ENCODE peak calls at places on chromosomes 6 and 20, in four cellular contexts. W, P, J and Y are unnamed samples.

GRCh38 chr20:8996817-8997512 is 71.9 kb upstream of the PLCB4 start:
- DNase-seq in J (no peak), P (no peak), W (no peak), Y (no peak)

GRCh38 chr20:2144850-2145249 is 43.2 kb downstream of the STK35 start:
- DNase-seq in W (no peak), J (no peak), P (no peak), Y (no peak)

GRCh38 chr6:14035448-14035847 is 82.1 kb upstream of the CD83 start:
- DNase-seq in P (no peak), J (no peak), W (no peak), Y (no peak)

GRCh38 chr6:159169193-159169555 is at the start of gene FNDC1:
- DNase-seq in W (no peak), J (peak), P (no peak), Y (peak)

GRCh38 chr20:10519361-10520048 is 84.4 kb downstream of the SLX4IP start:
- DNase-seq in W (no peak), J (no peak), P (no peak), Y (no peak)

GRCh38 chr6:158293122-158293521 is 19.1 kb upstream of the TULP4 start:
- DNase-seq in P (no peak), W (no peak), J (no peak), Y (no peak)

GRCh38 chr20:2798095-2798805 is 2.2 kb downstream of the CPXM1 start:
- DNase-seq in P (no peak), W (no peak), J (no peak), Y (no peak)

GRCh38 chr6:126199482-126199881 is 140.4 kb upstream of the CENPW start:
- DNase-seq in J (no peak), W (no peak), P (no peak), Y (no peak)

GRCh38 chr20:3808141-3808479 is 12.0 kb downstream of the CDC25B start:
- DNase-seq in J (peak), P (peak), W (no peak), Y (no peak)

GRCh38 chr6:37556884-37557644 is 57.4 kb upstream of the CCDC167 start:
- DNase-seq in J (no peak), P (no peak), W (no peak), Y (no peak)

GRCh38 chr6:3001773-3002293 is 2.1 kb downstream of the NQO2 start:
- DNase-seq in W (no peak), J (peak), P (no peak), Y (peak)

GRCh38 chr6:36718560-36718959 is 20.9 kb downstream of the RAB44 start:
- DNase-seq in W (no peak), J (no peak), P (no peak), Y (no peak)

GRCh38 chr20:9884061-9884460 is 45.2 kb upstream of the PAK5 start:
- DNase-seq in W (no peak), J (no peak), P (no peak), Y (no peak)

GRCh38 chr6:15089569-15090144 is 156.2 kb upstream of the JARID2 start:
- DNase-seq in P (no peak), W (no peak), J (no peak), Y (no peak)

GRCh38 chr6:166318227-166318626 is 10.0 kb upstream of the PRR18 start:
- DNase-seq in J (no peak), W (no peak), P (no peak), Y (no peak)

GRCh38 chr6:166313255-166314070 is 5.3 kb upstream of the PRR18 start:
- DNase-seq in P (no peak), J (peak), W (peak), Y (peak)

GRCh38 chr6:166318649-166319600 is 10.7 kb upstream of the PRR18 start:
- DNase-seq in P (no peak), W (no peak), J (no peak), Y (no peak)

GRCh38 chr6:166314454-166314853 is 6.3 kb upstream of the PRR18 start:
- DNase-seq in J (no peak), P (no peak), W (no peak), Y (no peak)

DNA sequence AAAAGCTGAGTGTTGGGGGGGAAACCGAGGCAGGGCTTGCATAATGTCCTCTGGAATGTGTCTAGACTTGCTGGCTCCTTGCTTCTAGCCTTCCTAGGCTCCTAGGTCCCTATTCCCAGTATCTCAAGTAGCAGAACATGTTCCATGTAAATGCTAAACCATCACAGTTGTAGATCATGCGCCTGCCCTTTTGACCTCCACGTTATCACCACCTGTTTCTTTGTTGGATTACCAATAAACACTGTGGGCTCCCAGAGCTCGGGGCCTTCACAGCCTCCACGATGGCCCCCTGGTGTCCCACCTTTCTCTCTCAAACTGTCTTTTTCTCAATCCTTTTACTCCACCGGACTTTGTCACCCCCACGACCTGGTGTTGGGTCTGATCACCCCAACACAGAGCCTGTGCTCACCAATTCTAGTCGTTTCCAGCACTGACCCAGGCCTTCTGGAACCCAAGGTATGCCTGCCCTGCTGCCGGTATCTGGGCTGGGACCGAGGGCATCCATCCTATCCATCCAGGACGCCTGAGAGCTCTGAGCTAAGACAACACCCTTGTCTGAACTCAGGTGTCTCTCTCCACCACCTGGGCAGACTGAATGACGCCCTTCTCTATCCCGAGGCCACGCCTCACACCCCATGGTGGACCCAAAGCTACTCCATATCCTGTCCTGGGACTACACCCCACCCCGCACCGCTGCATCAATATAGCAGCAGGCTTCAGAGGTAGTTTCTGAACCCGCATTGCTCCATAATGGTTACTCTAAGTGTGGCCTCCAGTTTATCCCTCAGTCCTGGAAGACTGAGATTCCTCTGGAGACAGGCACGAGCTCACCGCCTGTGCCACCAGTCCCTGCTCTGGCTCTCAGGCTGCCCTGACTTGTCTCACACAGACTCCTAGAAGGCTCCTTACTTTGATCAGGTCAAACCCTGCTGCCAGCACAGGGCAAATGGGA is 9.3 kb upstream of the PRR18 start:
- DNase-seq in J (no peak), P (no peak), W (no peak), Y (no peak)
- H3K27ac ChIP-seq in J (no peak), P (no peak), W (no peak), Y (no peak)

GRCh38 chr20:37945034-37945660 is 42.2 kb downstream of the VSTM2L start:
- DNase-seq in P (no peak), J (no peak), W (no peak), Y (no peak)
- H3K27ac ChIP-seq in P (no peak), J (no peak), W (no peak), Y (no peak)

DNA sequence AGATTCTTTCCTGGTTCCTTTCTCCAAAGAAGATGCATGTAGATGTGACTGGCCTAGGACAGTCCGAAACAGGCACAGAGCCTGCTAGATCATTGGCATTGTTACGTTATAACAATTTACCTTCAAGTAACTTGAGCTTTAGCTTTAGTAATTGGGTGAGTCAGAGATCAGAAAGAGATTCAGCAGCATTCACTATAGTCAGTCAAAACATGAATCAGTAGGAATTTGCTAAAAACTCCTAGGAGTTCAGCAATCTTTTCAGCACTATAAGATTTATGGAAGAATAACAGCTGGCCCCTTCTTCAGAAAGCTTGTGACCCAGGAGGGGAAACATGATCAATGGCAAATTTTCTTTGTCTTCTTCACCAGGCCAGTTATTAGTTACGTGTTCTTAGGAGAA is 281.7 kb upstream of the PRDM1 start:
- DNase-seq in P (no peak), W (no peak), J (no peak), Y (no peak)
- H3K27ac ChIP-seq in P (no peak), W (no peak), J (peak), Y (no peak)

GRCh38 chr6:148518371-148519156 is 175.9 kb downstream of the SASH1 start:
- DNase-seq in P (no peak), W (no peak), J (no peak), Y (no peak)
- H3K27ac ChIP-seq in P (no peak), W (no peak), J (no peak), Y (no peak)

GRCh38 chr20:62625516-62625915 is 16.8 kb upstream of the SLCO4A1 start:
- DNase-seq in J (no peak), P (peak), W (no peak), Y (no peak)
- H3K27ac ChIP-seq in J (peak), P (peak), W (no peak), Y (no peak)

GRCh38 chr20:36929691-36930090 is 21.8 kb downstream of the SAMHD1 start:
- DNase-seq in W (no peak), J (no peak), P (no peak), Y (no peak)

GRCh38 chr20:36936341-36936740 is 15.2 kb downstream of the SAMHD1 start:
- DNase-seq in P (no peak), W (no peak), J (no peak), Y (no peak)

GRCh38 chr20:36927704-36928103 is 23.8 kb downstream of the SAMHD1 start:
- DNase-seq in J (no peak), W (no peak), P (no peak), Y (no peak)

GRCh38 chr20:36929290-36929689 is 22.2 kb downstream of the SAMHD1 start:
- DNase-seq in P (no peak), J (no peak), W (no peak), Y (no peak)

GRCh38 chr20:36932476-36933426 is 18.8 kb downstream of the SAMHD1 start:
- DNase-seq in P (no peak), W (no peak), J (no peak), Y (no peak)
- H3K27ac ChIP-seq in P (no peak), W (no peak), J (no peak), Y (no peak)